ENCODE peak calls at places on chromosome 13, in nine cellular contexts. C is fibroblast of pulmonary artery, M is AG04450, Y is MM.1S, G is lower leg skin, W is dorsolateral prefrontal cortex, J is adipocyte, L is brain microvascular endothelial cell, D is GM23338. R is an unnamed sample.
A peak's percentile ranks its signal among the peaks of the same experiment; 100 is the strongest.

GRCh38 chr13:48708764-48709163 is 55.0 kb downstream of the CYSLTR2 start:
- DNase-seq in C (no peak), M (no peak), Y (no peak), G (no peak), W (no peak), J (no peak), L (no peak), D (no peak), R (no peak)

GRCh38 chr13:78978381-78978998 is 319.5 kb upstream of the OBI1 start:
- DNase-seq in C (peak; percentile 82), M (peak; percentile 29), Y (peak; percentile 78), G (peak; percentile 49), W (no peak), J (peak; percentile 83), L (peak; percentile 68), D (peak; percentile 76), R (peak; percentile 22)

GRCh38 chr13:73189766-73190165 is 131.0 kb downstream of the KLF5 start:
- DNase-seq in C (no peak), M (no peak), Y (no peak), G (no peak), W (no peak), J (no peak), L (no peak), D (peak; percentile 20), R (no peak)

GRCh38 chr13:47109028-47109427 is 212.2 kb upstream of the HTR2A start:
- DNase-seq in C (no peak), M (no peak), Y (peak; percentile 21), G (no peak), W (no peak), J (no peak), L (no peak), D (no peak), R (no peak)

GRCh38 chr13:30713133-30713532 is 22.2 kb upstream of the ALOX5AP start:
- DNase-seq in C (peak; percentile 46), M (no peak), Y (no peak), G (peak; percentile 34), W (no peak), J (no peak), L (no peak), D (no peak), R (no peak)

GRCh38 chr13:67008075-67008668 is 222.0 kb downstream of the PCDH9 start:
- DNase-seq in C (no peak), M (no peak), Y (no peak), G (no peak), W (no peak), J (peak; percentile 28), L (no peak), D (no peak), R (no peak)

GRCh38 chr13:77522444-77522843 is 13.1 kb upstream of the SCEL start:
- DNase-seq in C (no peak), M (no peak), Y (no peak), G (no peak), W (no peak), J (no peak), L (no peak), D (no peak), R (no peak)

GRCh38 chr13:48153186-48153585 is 58.3 kb upstream of the MED4 start:
- DNase-seq in C (no peak), M (no peak), Y (no peak), G (no peak), W (no peak), J (no peak), L (no peak), D (no peak), R (no peak)

GRCh38 chr13:74251778-74252519 is 117.7 kb upstream of the KLF12 start:
- DNase-seq in C (no peak), M (no peak), Y (no peak), G (no peak), W (no peak), J (no peak), L (no peak), D (no peak), R (no peak)

GRCh38 chr13:49697468-49697867 is 6.2 kb upstream of the EBPL start:
- DNase-seq in C (no peak), M (no peak), Y (no peak), G (no peak), W (no peak), J (no peak), L (no peak), D (no peak), R (no peak)

GRCh38 chr13:97492684-97493371 is 58.9 kb downstream of the RAP2A start:
- DNase-seq in C (no peak), M (no peak), Y (no peak), G (no peak), W (no peak), J (no peak), L (no peak), D (no peak), R (no peak)

GRCh38 chr13:51035469-51035868 is 75.6 kb downstream of the C13orf42 start:
- DNase-seq in C (no peak), M (no peak), Y (no peak), G (no peak), W (no peak), J (no peak), L (no peak), D (no peak), R (no peak)
- H3K4me3 ChIP-seq in C (no peak overlapping the region), M (no peak overlapping the region), Y (no peak overlapping the region), G (no peak overlapping the region), W (no peak overlapping the region), J (no peak overlapping the region), L (no peak overlapping the region), D (no peak overlapping the region), R (no peak overlapping the region)

GRCh38 chr13:84845875-84846619 is 953.2 kb downstream of the SLITRK6 start:
- DNase-seq in C (no peak), M (no peak), Y (no peak), G (no peak), W (no peak), J (no peak), L (no peak), D (no peak), R (no peak)

GRCh38 chr13:84843368-84843767 is 955.9 kb downstream of the SLITRK6 start:
- DNase-seq in C (no peak), M (no peak), Y (no peak), G (no peak), W (no peak), J (no peak), L (no peak), D (no peak), R (no peak)

GRCh38 chr13:84847107-84847506 is 952.1 kb downstream of the SLITRK6 start:
- DNase-seq in C (no peak), M (no peak), Y (no peak), G (no peak), W (no peak), J (no peak), L (no peak), D (no peak), R (no peak)

DNA sequence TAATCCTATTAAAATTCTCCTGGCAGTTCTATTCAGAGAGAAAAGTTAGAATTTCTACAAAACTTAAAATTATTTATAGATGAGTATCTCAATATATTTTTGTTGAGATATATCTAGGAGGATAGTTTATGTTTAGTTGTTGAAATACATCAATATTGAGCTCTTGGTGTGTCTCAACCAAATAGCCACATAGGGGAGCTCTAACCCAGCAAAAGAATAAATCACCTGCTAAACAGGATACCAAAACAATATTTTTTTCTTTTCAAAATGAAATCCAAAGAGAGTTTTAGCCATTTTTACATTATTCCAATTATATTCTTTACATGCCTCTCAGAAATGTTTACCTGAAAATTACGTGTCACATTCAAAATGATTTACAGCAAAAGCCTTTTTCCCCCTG is 954.7 kb downstream of the SLITRK6 start:
- DNase-seq in C (peak; percentile 16), M (no peak), Y (no peak), G (no peak), W (no peak), J (peak; percentile 54), L (no peak), D (peak; percentile 53), R (no peak)
- H3K4me3 ChIP-seq in C (no peak overlapping the region), M (no peak overlapping the region), Y (no peak overlapping the region), G (no peak overlapping the region), W (no peak overlapping the region), J (no peak overlapping the region), L (no peak overlapping the region), D (no peak overlapping the region), R (no peak overlapping the region)

DNA sequence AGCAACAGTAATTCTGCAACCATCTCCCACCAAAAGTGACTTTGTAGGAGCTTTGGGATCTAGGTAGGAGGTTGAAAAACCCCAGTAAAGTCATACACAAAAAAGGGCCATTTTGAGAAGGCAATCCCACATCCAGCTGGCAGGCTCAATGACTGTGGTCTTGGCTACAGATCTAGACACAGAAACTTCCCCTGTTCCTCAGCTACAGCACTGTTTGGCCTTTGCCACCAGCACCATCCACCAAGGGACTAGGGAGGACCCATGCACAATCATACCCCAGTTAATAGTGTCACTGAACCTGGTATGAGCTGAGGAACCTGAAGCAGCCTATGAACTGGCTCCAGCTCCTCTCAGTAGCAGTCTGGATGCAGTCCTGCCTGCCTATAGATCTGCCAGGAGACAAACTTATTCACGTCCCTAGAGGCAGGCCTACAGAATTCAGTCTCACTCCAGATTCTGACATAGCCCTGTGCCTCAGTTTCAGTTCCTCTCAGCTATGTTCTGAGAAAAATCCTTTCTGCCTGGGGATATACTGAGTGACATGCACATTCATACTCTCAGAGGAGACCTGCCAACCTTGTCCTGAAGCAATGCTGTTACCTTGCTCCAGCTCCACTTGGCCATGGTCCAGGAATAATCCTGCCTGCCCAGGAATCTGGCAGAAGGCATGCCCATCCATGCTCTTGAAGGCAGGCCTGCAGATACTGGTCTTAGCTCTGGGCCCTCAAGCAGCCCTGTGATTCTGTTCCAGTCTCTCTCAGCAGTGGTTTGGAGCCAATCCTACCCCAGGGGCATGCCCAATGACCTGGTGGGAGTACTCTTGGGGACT is 2048.3 kb upstream of the PCDH20 start:
- DNase-seq in C (no peak), M (no peak), Y (no peak), G (no peak), W (no peak), J (no peak), L (no peak), D (no peak), R (no peak)
- H3K4me3 ChIP-seq in C (no peak overlapping the region), M (no peak overlapping the region), Y (no peak overlapping the region), G (no peak overlapping the region), W (no peak overlapping the region), J (no peak overlapping the region), L (no peak overlapping the region), D (no peak overlapping the region), R (no peak overlapping the region)

GRCh38 chr13:99051768-99052455 is 74.0 kb upstream of the DOCK9 start:
- DNase-seq in C (no peak), M (no peak), Y (peak; percentile 7), G (no peak), W (no peak), J (no peak), L (no peak), D (no peak), R (no peak)

GRCh38 chr13:99055286-99056073 is 77.6 kb upstream of the DOCK9 start:
- DNase-seq in C (no peak), M (no peak), Y (no peak), G (no peak), W (no peak), J (no peak), L (no peak), D (peak; percentile 60), R (no peak)

GRCh38 chr13:99046851-99047250 is 69.0 kb upstream of the DOCK9 start:
- DNase-seq in C (no peak), M (no peak), Y (no peak), G (no peak), W (no peak), J (no peak), L (no peak), D (no peak), R (no peak)

GRCh38 chr13:99053636-99054233 is 75.9 kb upstream of the DOCK9 start:
- DNase-seq in C (no peak), M (no peak), Y (no peak), G (no peak), W (no peak), J (no peak), L (no peak), D (no peak), R (no peak)

GRCh38 chr13:99050983-99051488 is 73.2 kb upstream of the DOCK9 start:
- DNase-seq in C (no peak), M (no peak), Y (no peak), G (no peak), W (no peak), J (no peak), L (no peak), D (peak; percentile 31), R (no peak)
- H3K4me3 ChIP-seq in C (no peak overlapping the region), M (no peak overlapping the region), Y (no peak overlapping the region), G (no peak overlapping the region), W (no peak overlapping the region), J (no peak overlapping the region), L (no peak overlapping the region), D (no peak overlapping the region), R (no peak overlapping the region)

R was measured in skeletal muscle cell.